ENCODE peak calls at places on chromosomes 12 and 14, in six cellular contexts. X, T, J, N, L and S are unnamed samples. For H3K9me3, the result is how much of the 10 kb centered on the place peaks cover.

GRCh38 chr14:24713404-24713803 is 79.4 kb upstream of the GZMB start:
- DNase-seq in L (no peak), X (no peak), N (no peak), J (no peak), T (no peak), S (no peak)

GRCh38 chr12:67720383-67720856 is 71.9 kb downstream of the DYRK2 start:
- DNase-seq in J (peak), L (no peak), N (no peak), X (peak), T (peak), S (peak)

GRCh38 chr14:23435540-23436326 is at the start of gene MYH7:
- DNase-seq in X (peak), J (no peak), L (no peak), T (no peak), N (peak), S (no peak)

GRCh38 chr12:124740691-124741137 is 123.0 kb downstream of the SCARB1 start:
- DNase-seq in N (no peak), T (peak), X (peak), L (no peak), J (peak), S (peak)

GRCh38 chr12:122395319-122395718 is 27.1 kb downstream of the CLIP1 start:
- DNase-seq in X (no peak), T (no peak), N (no peak), J (peak), L (no peak), S (peak)

GRCh38 chr14:105864651-105865265 is 338.4 kb downstream of the TMEM121 start:
- DNase-seq in J (no peak), L (no peak), X (peak), T (no peak), N (peak), S (peak)

GRCh38 chr12:105659355-105660075 is 329.0 kb downstream of the C12orf75 start:
- DNase-seq in X (no peak), L (no peak), J (no peak), T (peak), N (no peak), S (no peak)

GRCh38 chr14:55756078-55756477 is 176.1 kb downstream of the KTN1 start:
- DNase-seq in N (no peak), T (no peak), X (no peak), J (peak), L (no peak), S (no peak)

GRCh38 chr14:61524211-61524806 is 171.0 kb upstream of the HIF1A start:
- DNase-seq in N (no peak), T (no peak), J (peak), X (no peak), L (no peak), S (peak)

GRCh38 chr12:53766881-53767280 is 15.1 kb upstream of the CISTR start:
- DNase-seq in L (no peak), J (peak), N (no peak), X (no peak), T (no peak), S (no peak)

GRCh38 chr12:16359512-16360491 is 12.4 kb downstream of the MGST1 start:
- DNase-seq in T (peak), N (peak), J (peak), L (peak), X (peak), S (no peak)

GRCh38 chr14:56482306-56482705 is 97.3 kb upstream of the TMEM260 start:
- DNase-seq in X (no peak), J (peak), N (no peak), T (no peak), L (peak), S (no peak)

GRCh38 chr14:95370076-95370475 is 50.4 kb upstream of the CLMN start:
- DNase-seq in T (no peak), J (no peak), N (no peak), L (peak), X (no peak), S (no peak)

GRCh38 chr14:34582117-34582680 is 42.7 kb upstream of the EAPP start:
- DNase-seq in X (peak), L (no peak), N (no peak), T (no peak), J (no peak), S (no peak)

GRCh38 chr12:102043928-102044327 is 17.9 kb downstream of the WASHC3 start:
- DNase-seq in X (no peak), J (no peak), N (no peak), T (no peak), L (no peak), S (no peak)

GRCh38 chr12:124077730-124078129 is 104.7 kb downstream of the ZNF664 start:
- DNase-seq in J (no peak), T (no peak), N (no peak), L (no peak), X (no peak), S (no peak)

GRCh38 chr14:73591690-73592448 is at the start of gene ACOT4:
- DNase-seq in L (peak), T (peak), J (peak), X (peak), N (peak), S (peak)

GRCh38 chr12:22700126-22700525 is 75.2 kb downstream of the ETNK1 start:
- DNase-seq in L (no peak), J (no peak), X (no peak), T (no peak), N (no peak), S (peak)

GRCh38 chr12:121451931-121452330 is 52.0 kb downstream of the RNF34 start:
- DNase-seq in J (peak), L (no peak), X (no peak), N (no peak), T (no peak), S (peak)

GRCh38 chr14:104939666-104940410 is 15.2 kb downstream of the PLD4 start:
- DNase-seq in T (no peak), J (no peak), X (peak), N (no peak), L (no peak), S (peak)

GRCh38 chr14:88228519-88229236 is 94.4 kb downstream of the KCNK10 start:
- DNase-seq in N (no peak), X (no peak), T (no peak), L (no peak), J (no peak), S (no peak)

GRCh38 chr12:48542300-48542928 is 17.0 kb downstream of the OR8S1 start:
- DNase-seq in X (no peak), L (peak), N (peak), T (no peak), J (peak), S (no peak)

GRCh38 chr12:80033457-80033856 is 65.9 kb upstream of the OTOGL start:
- DNase-seq in T (no peak), N (no peak), J (peak), L (no peak), X (no peak), S (peak)

GRCh38 chr14:52272375-52272774 is 4.9 kb downstream of the PTGDR start:
- DNase-seq in T (no peak), N (no peak), X (no peak), J (peak), L (peak), S (peak)

GRCh38 chr14:55579724-55580400 is at the start of gene KTN1:
- DNase-seq in L (peak), J (peak), T (peak), X (peak), N (peak), S (peak)

GRCh38 chr14:76175942-76176341 is 24.2 kb downstream of the GPATCH2L start:
- DNase-seq in N (no peak), J (no peak), T (no peak), L (no peak), X (no peak), S (no peak)

GRCh38 chr12:12562016-12562483 is 613 bp downstream of the DUSP16 start:
- DNase-seq in X (peak), L (peak), N (peak), J (peak), T (peak), S (no peak)

GRCh38 chr14:95227279-95227860 is 70.0 kb upstream of the DICER1 start:
- DNase-seq in L (no peak), N (peak), X (no peak), J (no peak), T (no peak), S (no peak)

GRCh38 chr12:69666798-69667197 is 32.3 kb downstream of the BEST3 start:
- DNase-seq in T (no peak), X (no peak), L (no peak), N (no peak), J (no peak), S (no peak)

GRCh38 chr12:14408208-14408607 is 42.7 kb downstream of the ATF7IP start:
- DNase-seq in L (peak), J (peak), X (no peak), T (no peak), N (no peak), S (no peak)

GRCh38 chr14:55303646-55304277 is 32.5 kb downstream of the FBXO34 start:
- DNase-seq in L (peak), T (no peak), N (no peak), J (peak), X (no peak), S (no peak)

DNA sequence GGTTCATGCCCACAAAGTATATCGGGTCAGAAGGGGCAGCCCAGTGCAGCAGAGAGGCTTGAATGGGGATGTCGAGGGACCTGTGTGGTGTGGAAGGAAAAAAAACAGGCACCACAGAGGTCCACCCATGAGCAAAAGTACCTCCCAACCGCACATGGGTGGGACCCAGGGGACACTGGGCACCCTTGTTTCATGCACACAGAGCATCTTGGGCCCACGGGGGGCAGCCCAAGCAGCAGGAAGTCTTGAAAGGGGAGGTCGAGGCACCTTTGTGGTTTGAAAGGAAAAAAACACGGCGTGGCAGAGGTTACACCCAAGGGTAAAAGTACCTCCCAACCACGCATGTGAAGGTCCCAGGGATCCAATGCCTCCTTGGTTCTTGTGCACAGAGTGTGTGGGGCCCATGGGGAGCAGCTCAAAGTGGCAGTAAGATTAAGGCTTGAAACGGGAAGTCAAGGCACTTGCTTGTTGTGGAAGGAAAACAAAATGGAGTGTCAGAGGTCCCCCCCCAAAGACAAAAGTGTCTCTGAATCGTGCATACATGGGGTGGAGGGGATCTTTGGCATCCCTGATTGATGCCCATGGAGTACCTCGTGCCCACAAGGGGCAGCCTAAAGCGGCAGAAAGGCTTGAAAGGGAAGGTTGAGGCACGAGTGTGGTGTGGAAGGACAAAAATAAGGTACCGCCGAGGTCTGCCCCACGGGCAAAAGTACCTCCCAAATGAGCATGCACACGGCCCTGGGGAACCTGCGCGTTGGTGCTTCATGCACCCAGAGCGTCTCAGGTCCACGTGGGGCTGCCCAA is 575.5 kb downstream of the ALG10 start:
- DNase-seq in N (no peak), J (no peak), X (peak), L (no peak), T (peak), S (no peak)
- H3K9me3 ChIP-seq in N (under half), J (under half), X (half or more), L (half or more), T (under half), S (under half)

DNA sequence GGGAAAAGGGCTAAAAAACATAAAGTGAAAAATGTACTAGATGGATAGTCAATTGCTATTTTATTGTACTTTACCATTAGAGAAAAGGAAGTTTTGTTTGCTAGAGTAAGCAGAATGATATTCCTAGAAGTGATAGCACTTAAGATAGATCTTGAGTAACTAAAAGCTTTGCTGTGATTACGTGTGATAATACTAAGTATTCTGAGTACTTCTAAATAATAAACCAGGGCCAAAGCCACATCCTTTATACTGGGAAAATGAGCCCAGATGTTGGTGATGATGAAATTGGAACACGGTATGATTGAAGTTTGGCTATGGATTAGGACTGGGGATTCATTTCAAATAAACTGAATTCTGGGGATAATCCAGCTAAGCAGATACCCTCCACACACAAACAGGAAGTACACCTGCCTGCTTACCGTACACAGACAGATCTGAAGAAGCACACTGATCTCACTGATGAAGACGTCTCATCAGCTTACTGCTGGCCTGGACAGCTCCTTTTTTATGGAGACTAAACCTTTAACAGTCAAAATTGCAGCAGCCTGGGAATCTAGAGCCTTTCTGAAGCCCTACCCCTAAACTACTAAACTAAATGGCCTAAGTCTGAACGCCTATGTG is 199.8 kb downstream of the LRFN5 start:
- DNase-seq in N (no peak), X (no peak), J (no peak), L (no peak), T (no peak), S (no peak)
- H3K9me3 ChIP-seq in N (under half), X (under half), J (under half), L (under half), T (under half), S (under half)

GRCh38 chr12:34119366-34119765 is 97.1 kb downstream of the ALG10 start:
- DNase-seq in T (no peak), L (no peak), X (no peak), N (no peak), J (no peak), S (no peak)
- H3K9me3 ChIP-seq in T (under half), L (under half), X (under half), N (under half), J (under half), S (under half)

DNA sequence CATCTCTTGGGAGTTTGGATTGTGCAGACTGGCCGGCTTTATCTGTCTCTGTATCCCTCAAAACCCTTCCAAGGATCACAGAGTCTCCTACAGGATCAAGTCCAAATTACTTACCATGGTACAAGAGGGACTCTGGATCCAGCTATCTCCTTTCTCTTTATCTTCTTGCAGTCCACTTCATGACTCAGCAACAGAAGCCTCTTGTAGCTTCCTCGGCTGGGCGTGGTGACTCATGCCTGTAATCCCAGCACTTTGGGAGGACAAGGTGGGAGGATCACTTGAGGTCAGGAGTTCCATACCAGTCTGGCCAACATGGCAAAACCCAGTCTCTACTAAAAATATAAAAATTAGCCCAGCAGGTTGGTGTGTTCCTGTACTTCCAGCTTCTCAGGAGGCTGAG is 189.7 kb downstream of the BCAT1 start:
- DNase-seq in N (no peak), T (no peak), L (no peak), X (no peak), J (peak), S (peak)
- H3K9me3 ChIP-seq in N (under half), T (under half), L (under half), X (under half), J (under half), S (under half)

GRCh38 chr12:73460212-73460611 is 1077.4 kb upstream of the ATXN7L3B start:
- DNase-seq in J (no peak), T (no peak), N (no peak), L (no peak), X (no peak), S (no peak)
- H3K9me3 ChIP-seq in J (under half), T (under half), N (under half), L (under half), X (under half), S (under half)

DNA sequence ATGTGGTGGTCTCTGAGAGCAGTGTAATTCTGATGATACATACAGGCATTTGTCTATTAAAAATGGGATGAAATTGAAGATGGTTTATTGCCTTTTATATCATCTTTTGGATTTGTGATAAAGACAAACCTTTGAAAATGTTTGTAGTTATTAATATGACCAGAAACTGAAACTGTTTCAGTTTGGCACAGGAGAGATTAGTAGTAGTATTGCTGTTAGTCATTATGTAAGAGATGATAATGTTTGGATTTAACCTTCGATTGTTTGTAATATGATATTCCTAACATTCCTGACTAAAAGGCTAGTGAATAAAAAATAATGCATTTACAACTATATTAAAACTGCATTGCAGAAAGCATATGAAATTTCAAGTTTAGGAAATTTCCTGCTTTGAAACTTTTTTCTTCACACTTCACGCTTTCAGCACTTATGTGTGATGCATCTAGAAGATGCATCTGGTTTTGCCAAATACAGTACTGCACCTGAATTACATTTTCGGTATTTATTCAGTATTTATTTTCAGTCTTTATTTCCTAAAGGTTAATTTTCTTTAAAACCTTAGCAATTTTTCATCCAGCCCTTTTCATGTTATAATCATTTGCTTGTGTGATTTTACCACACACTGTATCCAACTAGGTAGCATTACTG is 25.5 kb downstream of the ADIPOR2 start:
- DNase-seq in X (no peak), L (no peak), T (no peak), J (no peak), N (no peak), S (no peak)
- H3K9me3 ChIP-seq in X (under half), L (under half), T (under half), J (under half), N (under half), S (under half)

DNA sequence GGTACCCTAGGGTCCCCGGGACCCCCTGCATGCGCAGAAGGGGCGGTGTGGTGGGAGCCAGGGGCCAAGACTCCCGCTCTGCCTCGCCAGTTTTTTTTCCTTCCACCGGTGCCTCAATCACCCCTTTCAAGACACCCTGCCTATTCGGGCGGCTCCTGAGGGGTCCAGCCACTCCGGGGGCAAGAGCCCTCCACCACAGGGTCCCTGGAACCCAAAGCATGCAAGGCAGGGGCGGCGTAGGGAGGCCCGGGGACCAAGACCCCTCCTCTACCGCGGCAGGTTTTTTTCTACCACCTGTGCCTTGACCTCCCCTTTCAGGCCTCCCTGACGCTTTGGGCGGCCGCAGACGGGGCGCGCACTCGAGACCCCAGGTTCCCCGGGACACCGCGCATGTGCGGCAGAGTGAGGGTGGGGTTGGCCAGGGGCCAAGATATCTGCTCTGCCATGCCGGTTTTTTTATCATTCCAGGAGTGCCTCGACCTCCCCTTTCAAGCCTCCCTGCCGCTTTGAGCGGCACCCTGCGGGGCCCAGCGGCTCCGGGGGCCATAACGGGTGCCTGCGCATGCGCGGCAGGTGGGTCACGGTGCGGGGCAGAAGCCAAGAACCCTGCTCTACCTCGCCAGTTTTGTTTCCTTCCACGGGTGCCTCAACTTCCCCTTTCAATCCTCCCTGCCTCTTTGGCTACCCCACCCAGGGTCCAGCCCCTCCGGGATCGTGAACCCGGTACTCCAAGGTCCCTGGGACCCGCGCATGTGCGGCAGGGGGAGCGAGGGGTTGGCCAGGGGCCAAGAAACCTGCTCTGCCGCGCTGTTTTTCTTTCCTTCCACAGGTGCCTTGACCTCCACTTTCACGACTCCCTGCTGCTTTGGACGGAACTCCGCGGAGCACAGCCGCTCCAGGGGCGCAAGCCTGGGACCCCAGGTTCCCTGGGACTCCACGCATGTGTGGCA is 328.1 kb downstream of the ALG10 start:
- DNase-seq in J (no peak), X (no peak), N (no peak), T (no peak), L (no peak), S (no peak)
- H3K9me3 ChIP-seq in J (under half), X (under half), N (under half), T (under half), L (under half), S (under half)

GRCh38 chr12:38120438-38120837 is 196.1 kb upstream of the ALG10B start:
- DNase-seq in J (no peak), L (peak), T (no peak), X (no peak), N (no peak), S (no peak)
- H3K9me3 ChIP-seq in J (under half), L (under half), T (under half), X (under half), N (under half), S (under half)

DNA sequence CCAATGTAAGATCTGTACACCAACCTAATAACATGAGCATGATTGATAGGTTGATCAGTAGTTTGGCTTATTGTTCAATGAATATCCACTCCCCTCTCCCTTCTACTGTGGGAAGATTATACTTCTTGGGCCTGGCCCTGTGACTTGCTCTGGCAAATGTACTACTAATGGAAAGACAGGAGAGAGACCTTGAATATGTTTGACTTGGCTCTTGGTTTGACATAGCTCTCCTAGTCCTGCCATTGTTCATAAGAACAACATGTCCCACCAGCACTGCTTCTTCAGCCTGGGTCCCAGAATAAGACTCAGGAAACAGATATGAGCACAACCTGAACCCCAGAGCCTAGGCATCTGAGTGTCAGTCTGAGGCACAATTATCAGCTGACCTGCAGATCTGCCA is 112.8 kb upstream of the RESF1 start:
- DNase-seq in J (no peak), L (no peak), N (no peak), T (no peak), X (no peak), S (peak)
- H3K9me3 ChIP-seq in J (half or more), L (under half), N (under half), T (under half), X (under half), S (under half)